ENCODE peak calls at places on chromosomes 7 and 10, in seven cellular contexts. I is IMR-90, K is heart left ventricle, J is uterus, E is HepG2, F is body of pancreas, B is spleen. P is an unnamed sample.

GRCh38 chr7:151039850-151040548 is 8.3 kb upstream of the ASIC3 start:
- DNase-seq in I (no peak), K (no peak), J (no peak), E (no peak), F (no peak), B (no peak), P (no peak)

GRCh38 chr7:15685358-15686181 is 913 bp downstream of the MEOX2 start:
- DNase-seq in I (peak; percentile 34), K (peak; percentile 63), J (peak; percentile 43), E (no peak), F (peak; percentile 10), B (no peak), P (peak; percentile 49)

GRCh38 chr7:8387551-8388256 is 45.7 kb upstream of the NXPH1 start:
- DNase-seq in I (no peak), K (no peak), J (no peak), E (no peak), F (no peak), B (no peak), P (no peak)

GRCh38 chr7:51452694-51453093 is 136.1 kb upstream of the COBL start:
- DNase-seq in I (no peak), K (no peak), J (no peak), E (no peak), F (no peak), B (no peak), P (no peak)

GRCh38 chr10:93875032-93875358 is 18.8 kb upstream of the SLC35G1 start:
- DNase-seq in I (peak; percentile 14), K (no peak), J (no peak), E (no peak), F (no peak), B (no peak), P (no peak)

GRCh38 chr10:33661580-33662269 is 327.3 kb upstream of the NRP1 start:
- DNase-seq in I (no peak), K (peak; percentile 86), J (peak; percentile 23), E (peak; percentile 41), F (peak; percentile 33), B (peak; percentile 84), P (peak; percentile 42)

GRCh38 chr10:112585052-112585451 is 138.0 kb downstream of the VTI1A start:
- DNase-seq in I (peak; percentile 37), K (no peak), J (no peak), E (no peak), F (no peak), B (no peak), P (no peak)

GRCh38 chr7:16421333-16422099 is at the start of gene CRPPA:
- DNase-seq in I (peak; percentile 21), K (peak; percentile 46), J (peak; percentile 37), E (peak; percentile 34), F (peak; percentile 45), B (peak; percentile 84), P (no peak)

GRCh38 chr7:53002389-53002788 is 33.0 kb upstream of the POM121L12 start:
- DNase-seq in I (no peak), K (no peak), J (no peak), E (no peak), F (no peak), B (no peak), P (no peak)

GRCh38 chr7:145434811-145435210 is 599.0 kb upstream of the TPK1 start:
- DNase-seq in I (no peak), K (no peak), J (no peak), E (no peak), F (no peak), B (no peak), P (no peak)

GRCh38 chr10:34547283-34547682 is 267.8 kb downstream of the PARD3 start:
- DNase-seq in I (peak; percentile 46), K (no peak), J (no peak), E (no peak), F (no peak), B (no peak), P (no peak)

GRCh38 chr10:70191161-70191770 is 21.0 kb upstream of the SAR1A start:
- DNase-seq in I (peak; percentile 22), K (no peak), J (no peak), E (no peak), F (no peak), B (no peak), P (no peak)

GRCh38 chr10:110008518-110009339 is 945 bp downstream of the ADD3 start:
- DNase-seq in I (no peak), K (peak; percentile 63), J (peak; percentile 38), E (peak; percentile 52), F (peak; percentile 76), B (peak; percentile 87), P (peak; percentile 24)

GRCh38 chr10:97463363-97464132 is 17.6 kb downstream of the ZDHHC16 start:
- DNase-seq in I (peak; percentile 69), K (no peak), J (no peak), E (peak; percentile 87), F (peak; percentile 71), B (no peak), P (peak; percentile 16)

GRCh38 chr7:119685906-119686305 is 587.1 kb upstream of the KCND2 start:
- DNase-seq in I (no peak), K (no peak), J (no peak), E (no peak), F (no peak), B (no peak), P (no peak)

GRCh38 chr7:101255841-101256240 is 11.0 kb upstream of the FIS1 start:
- DNase-seq in I (no peak), K (no peak), J (no peak), E (no peak), F (no peak), B (no peak), P (no peak)

GRCh38 chr7:101250324-101250723 is 5.4 kb upstream of the FIS1 start:
- DNase-seq in I (no peak), K (no peak), J (no peak), E (no peak), F (no peak), B (no peak), P (no peak)

GRCh38 chr7:101248276-101248675 is 3.4 kb upstream of the FIS1 start:
- DNase-seq in I (no peak), K (no peak), J (no peak), E (no peak), F (no peak), B (no peak), P (no peak)

DNA sequence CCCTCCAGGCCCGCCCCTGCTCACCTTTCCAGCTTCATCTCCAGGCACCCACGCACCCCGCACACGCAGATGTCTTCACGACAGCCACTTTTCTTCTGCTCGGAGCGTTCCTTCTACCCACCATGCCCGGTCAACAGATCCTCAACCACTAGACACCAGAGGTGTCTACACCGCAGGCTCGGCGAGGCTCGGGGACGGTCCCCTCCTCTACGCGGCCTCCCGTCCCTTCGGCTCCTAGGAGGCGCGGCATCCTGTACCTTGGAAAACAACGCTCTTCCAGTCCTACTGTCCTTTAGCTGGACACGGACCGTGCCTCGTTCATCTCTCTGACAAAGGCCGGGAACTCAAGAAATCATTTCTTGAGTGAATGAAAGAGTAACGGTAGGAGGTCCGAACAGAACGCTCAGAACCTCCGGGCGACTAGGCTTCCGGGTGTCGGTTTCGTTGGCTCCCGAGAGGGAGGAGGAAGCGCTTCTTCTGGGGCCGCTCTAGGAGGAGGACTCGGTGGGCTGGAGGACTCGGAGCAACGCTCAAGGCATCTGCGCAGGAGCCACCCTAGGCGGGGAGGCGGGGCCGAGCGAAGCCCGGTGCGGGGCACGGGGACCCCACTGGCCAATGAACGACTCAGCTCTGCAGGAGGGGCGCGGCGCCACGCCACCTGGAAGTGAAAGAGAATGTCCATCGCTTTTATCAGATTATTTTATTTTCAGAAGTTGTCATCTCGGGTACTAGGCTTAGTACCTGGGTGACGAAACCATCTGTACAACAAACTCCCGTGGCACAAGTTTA is 7.2 kb upstream of the FIS1 start:
- DNase-seq in I (peak; percentile 98), K (peak; percentile 99), J (peak; percentile 99), E (peak; percentile 95), F (peak; percentile 98), B (peak; percentile 99), P (peak; percentile 94)
- TF ChIP-seq POLR2A in I (peak; percentile 87), K (no peak), J (peak; percentile 35), E (peak; percentile 73), F (no peak), B (no peak), P (peak; percentile 12)

GRCh38 chr7:19530261-19530660 is 178.6 kb downstream of the POLR1F start:
- DNase-seq in I (no peak), K (no peak), J (no peak), E (no peak), F (no peak), B (no peak), P (no peak)

GRCh38 chr7:19530852-19531251 is 178.0 kb downstream of the POLR1F start:
- DNase-seq in I (no peak), K (no peak), J (no peak), E (no peak), F (no peak), B (no peak), P (no peak)

GRCh38 chr7:19538036-19538435 is 170.8 kb downstream of the POLR1F start:
- DNase-seq in I (no peak), K (no peak), J (no peak), E (no peak), F (no peak), B (no peak), P (no peak)

DNA sequence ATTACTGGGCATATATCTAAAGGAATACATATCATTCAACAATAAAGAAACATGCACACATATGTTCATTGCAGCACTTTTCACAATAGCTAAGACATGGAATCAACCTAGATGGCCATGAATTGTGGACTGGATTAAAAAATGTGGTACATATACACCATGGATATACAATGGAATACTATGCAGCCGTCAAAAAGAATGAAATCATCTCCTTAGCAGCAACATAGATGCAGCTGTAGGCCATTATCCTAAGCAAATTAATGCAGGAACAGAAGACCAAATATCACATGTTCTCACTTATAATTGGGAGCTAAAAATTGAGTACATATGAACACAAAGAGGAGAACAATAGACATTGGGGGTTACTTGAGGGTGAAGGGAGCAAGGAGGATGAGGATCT is 175.6 kb downstream of the POLR1F start:
- DNase-seq in I (no peak), K (no peak), J (no peak), E (no peak), F (no peak), B (no peak), P (no peak)
- H3K4me3 ChIP-seq in I (no peak overlapping the region), K (no peak overlapping the region), J (no peak overlapping the region), E (no peak overlapping the region), F (no peak overlapping the region), B (no peak overlapping the region), P (no peak overlapping the region)

DNA sequence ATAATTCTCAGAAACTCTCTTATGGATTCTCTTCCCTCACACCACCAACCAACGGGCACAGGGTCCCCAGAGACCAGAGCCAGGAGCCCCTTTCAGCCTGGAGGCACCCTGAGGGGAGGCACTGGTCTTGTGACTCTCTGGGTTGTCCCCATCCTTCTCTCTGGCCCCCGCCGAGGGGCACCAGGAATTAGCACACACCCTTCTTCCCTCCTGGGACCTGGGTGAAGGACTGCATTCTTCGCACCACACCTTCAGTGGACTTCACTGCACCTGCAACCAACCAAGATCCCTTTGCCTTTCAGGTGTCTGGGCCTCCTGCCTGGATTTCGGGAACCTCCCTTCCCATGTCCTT is 22.1 kb downstream of the PLAC9 start:
- DNase-seq in I (no peak), K (no peak), J (no peak), E (no peak), F (no peak), B (peak; percentile 49), P (no peak)
- H3K36me3 ChIP-seq in I (peaks cover 55% of the 10 kb centered on the region), K (peaks cover 34% of the 10 kb centered on the region), J (no peaks in the 10 kb centered on the region), E (peaks cover 13% of the 10 kb centered on the region), F (no peaks in the 10 kb centered on the region), B (peaks cover 69% of the 10 kb centered on the region), P (peaks cover 85% of the 10 kb centered on the region)

DNA sequence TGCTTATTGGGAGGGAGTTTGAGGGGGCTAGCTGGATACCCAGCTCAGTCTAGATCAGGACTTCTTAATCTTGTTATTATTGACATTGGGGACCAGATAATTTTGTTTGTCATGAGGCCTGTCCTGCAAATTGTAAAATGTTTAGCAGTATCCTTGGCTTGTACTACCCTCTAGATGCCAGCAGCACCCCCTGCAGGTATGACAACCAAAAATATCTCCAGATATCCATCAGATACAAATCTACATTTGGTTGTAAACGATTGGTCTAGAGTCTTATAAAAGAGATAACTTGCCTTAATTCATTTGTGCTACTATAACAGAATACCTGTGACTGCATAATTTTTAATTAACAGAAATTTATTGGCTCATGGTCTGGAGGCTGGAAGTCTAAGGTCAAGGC is 1232.2 kb downstream of the XPNPEP1 start:
- DNase-seq in I (no peak), K (no peak), J (no peak), E (no peak), F (no peak), B (no peak), P (no peak)
- TF ChIP-seq POLR2A in I (no peak), K (no peak), J (no peak), E (no peak), F (no peak), B (no peak), P (no peak)

P was measured in gastrocnemius medialis.